ENCODE peak calls at places on chromosomes 13 and 19, in seven cellular contexts. G, F, L, S, D, K and J are unnamed samples. For H3K4me1 and H3K36me3, the result is how much of the 10 kb centered on the place peaks cover.

GRCh38 chr13:33003458-33004019 is 12.7 kb upstream of the KL start:
- DNase-seq in D (no peak), L (no peak), S (no peak), K (no peak), F (no peak), G (no peak), J (no peak)

GRCh38 chr19:17323274-17323972 is 11.2 kb downstream of the ANO8 start:
- DNase-seq in G (no peak), D (no peak), F (no peak), L (no peak), S (no peak), K (no peak), J (no peak)

GRCh38 chr19:50803633-50804419 is 13.6 kb downstream of the ACP4 start:
- DNase-seq in G (no peak), K (no peak), L (no peak), D (no peak), S (no peak), F (peak), J (no peak)

GRCh38 chr13:74074723-74075122 is 59.5 kb downstream of the KLF12 start:
- DNase-seq in S (no peak), D (no peak), K (no peak), G (no peak), L (peak), F (peak), J (no peak)

GRCh38 chr19:8321760-8322637 is 703 bp downstream of the RPS28 start:
- DNase-seq in D (no peak), S (no peak), L (no peak), K (no peak), G (no peak), F (no peak), J (no peak)

GRCh38 chr19:39401549-39402416 is 4.9 kb upstream of the ZFP36 start:
- DNase-seq in G (peak), S (peak), K (peak), F (peak), L (peak), D (peak), J (peak)

GRCh38 chr19:51440846-51441409 is 17.3 kb downstream of the SIGLEC8 start:
- DNase-seq in L (no peak), K (peak), D (peak), S (no peak), G (no peak), F (peak), J (no peak)

GRCh38 chr13:24220086-24220703 is 59.7 kb downstream of the SPATA13 start:
- DNase-seq in K (no peak), G (no peak), F (peak), S (no peak), D (no peak), L (peak), J (peak)

GRCh38 chr13:52975969-52976368 is 52.6 kb upstream of the OLFM4 start:
- DNase-seq in G (no peak), K (no peak), D (no peak), L (no peak), F (no peak), S (no peak), J (no peak)

GRCh38 chr19:4635763-4636135 is 3.6 kb upstream of the TNFAIP8L1 start:
- DNase-seq in K (no peak), G (no peak), D (no peak), L (no peak), F (no peak), S (no peak), J (no peak)

GRCh38 chr19:4636151-4636717 is 3.1 kb upstream of the TNFAIP8L1 start:
- DNase-seq in G (peak), K (peak), D (peak), F (peak), L (no peak), S (peak), J (peak)

GRCh38 chr19:4638330-4638729 is 986 bp upstream of the TNFAIP8L1 start:
- DNase-seq in F (peak), G (peak), L (no peak), K (peak), S (no peak), D (peak), J (no peak)

GRCh38 chr19:4638828-4639530 is at the start of gene TNFAIP8L1:
- DNase-seq in L (peak), K (peak), D (peak), F (peak), G (peak), S (peak), J (peak)

DNA sequence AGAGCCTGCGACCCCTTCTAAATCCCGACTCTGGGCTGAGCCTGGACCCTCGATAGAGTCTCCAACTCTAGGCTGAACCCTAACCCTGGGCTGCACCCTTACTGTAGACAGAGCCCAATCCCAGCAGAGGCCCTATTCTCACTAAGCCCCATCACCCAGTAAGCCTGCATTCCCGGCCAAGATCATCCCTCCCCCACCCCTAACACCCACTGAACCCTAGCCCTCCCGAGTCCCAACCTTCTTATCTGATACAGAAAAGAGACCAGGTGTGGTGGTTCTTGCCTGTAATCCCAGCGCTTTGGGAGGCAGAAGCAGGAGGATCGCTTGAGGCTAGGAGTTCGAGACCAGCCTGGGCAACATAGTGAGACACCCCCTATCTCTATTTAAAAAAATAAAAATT is 2.6 kb upstream of the TNFAIP8L1 start:
- DNase-seq in F (no peak), D (no peak), S (no peak), K (no peak), G (no peak), L (no peak), J (no peak)
- H3K4me1 ChIP-seq in F (under half), D (under half), S (under half), K (under half), G (under half), L (under half), J (under half)

GRCh38 chr13:110339263-110339662 is 32.2 kb downstream of the COL4A2 start:
- DNase-seq in L (no peak), K (no peak), S (no peak), G (no peak), F (no peak), D (no peak), J (no peak)
- TF ChIP-seq CTCF in L (no peak), K (no peak), S (no peak), G (no peak), F (no peak), D (no peak), J (no peak)

GRCh38 chr19:45526971-45527370 is 19.7 kb downstream of the VASP start:
- DNase-seq in K (peak), G (peak), S (no peak), F (no peak), D (no peak), L (no peak), J (no peak)

GRCh38 chr19:45527731-45528130 is 20.5 kb downstream of the VASP start:
- DNase-seq in K (peak), S (no peak), G (peak), D (no peak), L (no peak), F (no peak), J (peak)

GRCh38 chr19:45526143-45526542 is 18.9 kb downstream of the VASP start:
- DNase-seq in S (peak), F (peak), D (no peak), G (peak), L (peak), K (peak), J (peak)

GRCh38 chr19:45528744-45529453 is 21.6 kb downstream of the VASP start:
- DNase-seq in D (no peak), F (peak), K (peak), L (no peak), G (peak), S (peak), J (peak)

DNA sequence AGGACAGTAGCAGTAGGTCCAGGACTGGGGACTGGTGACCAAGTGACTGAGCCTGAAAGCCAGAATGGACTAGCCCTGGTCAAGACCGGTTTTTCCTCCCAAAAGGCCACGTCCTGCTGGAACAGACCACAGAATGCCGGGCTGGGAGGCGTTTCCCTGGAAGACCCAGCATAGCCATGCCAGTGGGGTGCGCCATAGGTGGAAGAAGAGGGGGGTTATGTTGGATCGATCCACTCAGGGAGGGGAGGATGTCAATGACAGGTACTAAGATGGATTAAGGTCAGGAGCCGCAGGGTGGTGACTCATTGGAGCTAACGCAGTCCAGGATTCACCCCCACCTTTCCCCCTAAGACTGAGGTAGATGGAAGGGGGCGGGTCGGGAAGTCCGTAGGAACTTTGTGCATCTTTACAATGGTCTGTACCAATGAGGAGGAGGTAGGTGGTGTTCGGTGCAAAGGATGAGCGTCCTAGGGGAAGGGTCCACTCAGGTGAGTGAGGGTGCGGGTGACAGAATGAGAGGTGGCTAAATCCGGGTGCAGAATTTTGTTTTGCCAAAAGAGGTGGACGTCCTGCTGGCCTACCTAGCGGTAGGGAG is 21.0 kb downstream of the VASP start:
- DNase-seq in K (peak), G (peak), S (no peak), L (peak), D (no peak), F (peak), J (peak)
- H3K36me3 ChIP-seq in K (under half), G (under half), S (under half), L (under half), D (under half), F (under half), J (under half)

GRCh38 chr13:48156466-48156865 is 61.6 kb upstream of the MED4 start:
- DNase-seq in L (no peak), K (peak), F (no peak), G (no peak), S (no peak), D (peak), J (no peak)
- H3K4me1 ChIP-seq in L (under half), K (under half), F (under half), G (under half), S (under half), D (under half), J (under half)

DNA sequence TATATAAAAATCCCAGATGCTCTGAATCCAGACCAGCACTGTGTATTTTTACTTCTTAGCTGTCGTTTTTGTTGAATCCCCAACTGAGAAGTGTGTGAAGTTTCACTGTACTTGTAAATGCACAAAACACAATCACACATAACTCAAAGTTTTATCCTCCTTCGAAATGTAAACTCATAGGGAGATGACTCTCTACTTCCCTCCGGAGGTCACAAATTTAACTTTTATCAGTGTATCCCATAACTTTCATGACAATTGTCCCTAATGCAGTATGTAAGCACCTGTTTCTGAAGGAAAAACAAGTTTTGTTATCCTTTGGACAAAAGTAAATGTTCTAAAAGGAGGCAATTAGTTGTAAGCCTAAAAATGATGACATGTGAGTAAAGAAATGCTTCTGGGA is 665.0 kb upstream of the SLITRK6 start:
- DNase-seq in D (no peak), L (no peak), G (no peak), K (no peak), F (no peak), S (no peak), J (no peak)
- TF ChIP-seq CTCF in D (no peak), L (peak), G (no peak), K (no peak), F (no peak), S (no peak), J (no peak)

GRCh38 chr13:40993987-40994386 is 25.1 kb downstream of the ELF1 start:
- DNase-seq in S (no peak), K (no peak), G (no peak), L (no peak), D (no peak), F (no peak), J (peak)
- H3K36me3 ChIP-seq in S (under half), K (under half), G (under half), L (under half), D (under half), F (under half), J (under half)

DNA sequence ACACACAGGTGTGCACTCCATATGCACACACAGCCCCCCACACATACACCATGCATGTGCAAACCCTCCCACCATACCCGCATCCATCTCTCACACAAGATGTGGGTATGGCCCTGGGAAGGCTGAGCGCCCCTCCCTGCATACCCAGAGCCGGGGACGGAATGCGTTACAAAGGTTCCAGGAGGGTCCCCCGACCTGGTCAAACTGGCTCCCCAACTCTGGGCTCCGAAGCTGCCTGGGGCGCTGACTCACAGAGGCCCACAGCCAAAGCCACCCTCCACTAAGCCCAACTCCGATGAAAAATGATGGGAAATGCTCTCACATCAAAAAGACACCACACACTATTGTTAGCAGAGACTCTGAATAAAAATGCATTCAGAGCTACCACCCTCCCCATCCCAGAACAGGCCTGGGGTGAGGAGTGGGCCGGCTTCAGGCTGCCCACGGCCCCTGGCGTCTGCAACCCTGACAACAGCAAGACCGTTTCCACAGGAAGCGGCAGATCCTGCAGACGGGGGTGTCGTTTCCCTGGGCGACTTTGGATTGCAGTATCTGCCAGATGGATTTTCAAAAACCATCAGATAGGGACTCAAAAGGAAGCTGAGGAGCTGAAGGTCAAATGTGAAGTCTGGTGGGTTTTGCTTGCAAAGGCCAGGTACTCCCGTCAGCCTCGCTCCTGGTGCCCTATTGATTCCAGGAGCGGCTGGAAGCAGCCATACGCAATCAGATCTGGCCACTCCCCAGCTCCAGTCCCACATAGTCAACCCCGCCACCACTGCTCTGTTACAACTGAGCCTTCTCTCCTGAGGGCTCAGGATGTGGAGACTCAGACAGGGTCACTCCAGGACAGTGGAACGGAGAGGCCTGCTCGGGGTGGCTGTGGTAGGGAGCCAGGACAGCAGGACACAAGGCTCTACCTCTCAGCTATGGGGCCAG is 14.3 kb downstream of the PEPD start:
- DNase-seq in F (peak), S (no peak), D (peak), G (peak), L (peak), K (no peak), J (no peak)
- H3K4me1 ChIP-seq in F (under half), S (under half), D (under half), G (under half), L (under half), K (under half), J (under half)

DNA sequence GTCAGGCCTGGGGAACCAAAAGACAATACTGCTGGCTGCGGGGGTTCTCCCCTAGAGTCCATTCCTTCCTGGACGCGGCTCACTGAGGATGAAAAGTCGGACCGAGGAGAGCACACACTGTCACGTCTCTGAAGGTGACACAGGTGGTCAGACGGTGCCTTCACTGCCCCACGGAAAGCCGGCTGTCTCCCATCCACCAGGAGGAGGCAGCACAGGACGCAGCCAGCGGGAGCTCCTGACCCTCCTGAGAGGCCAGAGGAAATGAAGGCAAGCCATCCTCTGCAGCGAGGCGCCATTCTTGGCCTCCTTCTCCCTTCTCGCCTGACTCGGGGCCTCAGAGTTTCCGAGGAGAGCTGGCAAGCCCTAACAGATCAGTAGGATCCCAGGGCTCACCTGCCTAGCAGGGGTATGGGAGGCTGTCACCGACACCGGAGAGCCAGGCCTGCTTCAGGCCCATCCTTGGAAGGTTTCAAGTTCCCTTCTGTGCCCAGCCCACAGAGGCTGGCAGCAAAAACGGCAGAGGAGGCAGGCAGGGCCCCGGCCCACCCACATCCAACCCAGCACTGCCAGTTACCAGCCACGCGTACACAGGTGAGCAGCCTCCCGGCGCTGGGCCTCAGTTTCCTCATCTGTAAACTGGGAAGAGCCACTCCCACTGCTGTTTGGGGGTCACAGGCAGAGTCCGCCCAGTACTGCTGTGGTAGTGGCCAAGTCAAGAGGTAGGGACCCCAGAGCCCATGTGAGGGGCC is 4.5 kb downstream of the REXO1 start:
- DNase-seq in F (no peak), D (no peak), G (no peak), K (no peak), L (no peak), S (no peak), J (no peak)
- TF ChIP-seq CTCF in F (no peak), D (no peak), G (no peak), K (no peak), L (no peak), S (peak), J (no peak)

GRCh38 chr19:29812080-29812880 is 489 bp downstream of the CCNE1 start:
- DNase-seq in D (peak), G (peak), S (peak), K (peak), L (no peak), F (no peak), J (no peak)

GRCh38 chr19:29809795-29810503 is 1.8 kb upstream of the CCNE1 start:
- DNase-seq in K (no peak), D (peak), S (peak), L (no peak), G (peak), F (no peak), J (no peak)

GRCh38 chr19:29812881-29813275 is 1.1 kb downstream of the CCNE1 start:
- DNase-seq in G (peak), S (no peak), L (no peak), K (no peak), F (no peak), D (peak), J (no peak)

GRCh38 chr19:29810504-29810871 is 1.3 kb upstream of the CCNE1 start:
- DNase-seq in F (no peak), G (no peak), S (peak), L (no peak), D (peak), K (no peak), J (no peak)

DNA sequence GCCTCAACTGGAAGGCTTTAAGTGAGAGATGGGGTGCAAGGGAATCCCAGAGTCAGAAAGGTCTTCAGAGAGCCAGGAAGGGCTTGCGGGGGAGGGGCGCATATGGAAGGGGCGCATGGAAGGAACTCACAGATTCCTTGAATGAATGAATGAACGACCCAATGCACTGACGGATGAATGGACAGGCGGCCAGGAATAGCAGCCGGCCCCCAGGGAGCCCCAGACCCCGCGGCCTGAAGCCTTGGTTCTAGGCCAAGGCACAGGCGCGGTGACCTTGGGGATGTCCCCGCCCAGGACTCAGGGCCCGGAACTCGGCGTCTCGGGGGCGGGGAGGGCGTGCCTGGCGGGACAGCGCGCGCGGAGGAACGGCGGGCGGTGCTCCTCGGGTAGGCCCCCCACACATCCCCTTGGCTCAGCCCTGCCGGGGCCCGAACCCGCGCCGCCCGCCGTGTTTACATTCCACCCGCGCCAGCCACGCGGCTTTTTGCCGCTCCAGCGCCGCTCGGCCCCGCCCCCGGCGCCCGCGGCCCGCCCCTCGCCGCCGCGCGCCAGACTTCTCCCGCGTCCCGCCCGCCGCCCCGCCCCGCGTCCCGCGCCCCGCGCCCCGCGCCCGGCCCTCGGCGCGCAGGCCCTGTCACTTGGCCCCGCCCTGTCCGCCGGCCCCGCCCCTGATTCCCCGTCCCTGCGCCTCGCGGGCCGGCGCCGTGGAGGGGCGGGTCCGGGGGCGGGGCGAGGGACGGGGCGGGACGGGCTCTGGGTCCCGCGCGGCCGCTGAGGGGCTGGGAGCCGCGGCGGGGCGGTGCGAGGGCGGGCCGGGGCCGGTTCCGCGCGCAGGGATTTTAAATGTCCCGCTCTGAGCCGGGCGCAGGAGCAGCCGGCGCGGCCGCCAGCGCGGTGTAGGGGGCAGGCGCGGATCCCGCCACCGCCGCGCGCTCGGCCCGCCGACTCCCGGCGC is at the start of gene CCNE1:
- DNase-seq in G (peak), L (peak), F (peak), S (peak), K (peak), D (peak), J (peak)
- H3K36me3 ChIP-seq in G (under half), L (under half), F (under half), S (under half), K (under half), D (under half), J (under half)